ENCODE peak calls at places on chromosomes 3 and 15, in nine cellular contexts. G, C, Z, B, N, O, D, I and X are unnamed samples.

GRCh38 chr3:182979719-182980191 is 583 bp downstream of the DCUN1D1 start:
- DNase-seq in G (peak; percentile 6), C (peak; percentile 40), Z (no peak), B (no peak), N (peak; percentile 37), O (peak; percentile 5), D (no peak), I (no peak), X (no peak)

GRCh38 chr3:110623571-110623970 is 448.0 kb upstream of the NECTIN3 start:
- DNase-seq in G (no peak), C (no peak), Z (no peak), B (no peak), N (no peak), O (no peak), D (no peak), I (no peak), X (no peak)

GRCh38 chr3:31356941-31357340 is 175.8 kb upstream of the STT3B start:
- DNase-seq in G (no peak), C (peak; percentile 5), Z (no peak), B (no peak), N (peak; percentile 54), O (peak; percentile 33), D (no peak), I (peak; percentile 64), X (no peak)

GRCh38 chr15:39434751-39435238 is 146.1 kb upstream of the THBS1 start:
- DNase-seq in G (no peak), C (no peak), Z (no peak), B (no peak), N (no peak), O (no peak), D (no peak), I (no peak), X (no peak)

GRCh38 chr15:24772709-24773373 is 97.3 kb downstream of the NPAP1 start:
- DNase-seq in G (no peak), C (peak; percentile 89), Z (peak; percentile 64), B (peak; percentile 78), N (peak; percentile 78), O (peak; percentile 84), D (peak; percentile 27), I (peak; percentile 63), X (peak; percentile 46)

GRCh38 chr3:67733269-67733950 is 79.0 kb upstream of the SUCLG2 start:
- DNase-seq in G (no peak), C (no peak), Z (no peak), B (no peak), N (no peak), O (no peak), D (no peak), I (no peak), X (no peak)

GRCh38 chr3:4708230-4708629 is 215.1 kb downstream of the ITPR1 start:
- DNase-seq in G (no peak), C (no peak), Z (no peak), B (no peak), N (no peak), O (no peak), D (no peak), I (no peak), X (no peak)

GRCh38 chr3:29176501-29176900 is 104.4 kb upstream of the RBMS3 start:
- DNase-seq in G (no peak), C (no peak), Z (no peak), B (no peak), N (peak; percentile 58), O (no peak), D (no peak), I (no peak), X (no peak)

GRCh38 chr15:101604124-101604874 is 47.9 kb downstream of the TM2D3 start:
- DNase-seq in G (no peak), C (no peak), Z (no peak), B (no peak), N (no peak), O (no peak), D (no peak), I (no peak), X (no peak)

GRCh38 chr15:31254431-31255175 is 72.0 kb upstream of the KLF13 start:
- DNase-seq in G (no peak), C (peak; percentile 37), Z (no peak), B (peak; percentile 65), N (no peak), O (peak; percentile 37), D (no peak), I (no peak), X (no peak)

GRCh38 chr3:52430416-52430810 is 14.5 kb downstream of the SEMA3G start:
- DNase-seq in G (no peak), C (no peak), Z (no peak), B (peak; percentile 28), N (no peak), O (no peak), D (no peak), I (no peak), X (no peak)

GRCh38 chr15:63523306-63523990 is 19.1 kb downstream of the USP3 start:
- DNase-seq in G (no peak), C (no peak), Z (no peak), B (no peak), N (no peak), O (peak; percentile 50), D (no peak), I (no peak), X (no peak)

GRCh38 chr3:184234224-184234623 is 4.8 kb downstream of the VWA5B2 start:
- DNase-seq in G (peak; percentile 67), C (peak; percentile 82), Z (peak; percentile 65), B (no peak), N (peak; percentile 92), O (peak; percentile 83), D (peak; percentile 67), I (no peak), X (no peak)

GRCh38 chr3:29525254-29525881 is 244.5 kb downstream of the RBMS3 start:
- DNase-seq in G (no peak), C (peak; percentile 62), Z (peak; percentile 55), B (no peak), N (peak; percentile 24), O (peak; percentile 18), D (peak; percentile 85), I (peak; percentile 72), X (no peak)

GRCh38 chr3:103644450-103644849 is 1209.6 kb downstream of the ZPLD1 start:
- DNase-seq in G (no peak), C (no peak), Z (no peak), B (no peak), N (no peak), O (no peak), D (no peak), I (no peak), X (no peak)

GRCh38 chr15:69474846-69475455 is 22.3 kb downstream of the RPLP1 start:
- DNase-seq in G (no peak), C (no peak), Z (peak; percentile 55), B (no peak), N (peak; percentile 6), O (peak; percentile 23), D (peak; percentile 18), I (peak; percentile 29), X (no peak)

GRCh38 chr3:72439321-72440183 is 408.7 kb downstream of the SHQ1 start:
- DNase-seq in G (no peak), C (no peak), Z (no peak), B (no peak), N (no peak), O (peak; percentile 20), D (no peak), I (no peak), X (no peak)
- H3K4me1 ChIP-seq in G (peaks cover 4% of the 10 kb centered on the region), C (peaks cover 7% of the 10 kb centered on the region), Z (no peaks in the 10 kb centered on the region), B (peaks cover 44% of the 10 kb centered on the region), N (no peaks in the 10 kb centered on the region), O (no peaks in the 10 kb centered on the region), D (no peaks in the 10 kb centered on the region), I (peaks cover 4% of the 10 kb centered on the region), X (no peaks in the 10 kb centered on the region)

DNA sequence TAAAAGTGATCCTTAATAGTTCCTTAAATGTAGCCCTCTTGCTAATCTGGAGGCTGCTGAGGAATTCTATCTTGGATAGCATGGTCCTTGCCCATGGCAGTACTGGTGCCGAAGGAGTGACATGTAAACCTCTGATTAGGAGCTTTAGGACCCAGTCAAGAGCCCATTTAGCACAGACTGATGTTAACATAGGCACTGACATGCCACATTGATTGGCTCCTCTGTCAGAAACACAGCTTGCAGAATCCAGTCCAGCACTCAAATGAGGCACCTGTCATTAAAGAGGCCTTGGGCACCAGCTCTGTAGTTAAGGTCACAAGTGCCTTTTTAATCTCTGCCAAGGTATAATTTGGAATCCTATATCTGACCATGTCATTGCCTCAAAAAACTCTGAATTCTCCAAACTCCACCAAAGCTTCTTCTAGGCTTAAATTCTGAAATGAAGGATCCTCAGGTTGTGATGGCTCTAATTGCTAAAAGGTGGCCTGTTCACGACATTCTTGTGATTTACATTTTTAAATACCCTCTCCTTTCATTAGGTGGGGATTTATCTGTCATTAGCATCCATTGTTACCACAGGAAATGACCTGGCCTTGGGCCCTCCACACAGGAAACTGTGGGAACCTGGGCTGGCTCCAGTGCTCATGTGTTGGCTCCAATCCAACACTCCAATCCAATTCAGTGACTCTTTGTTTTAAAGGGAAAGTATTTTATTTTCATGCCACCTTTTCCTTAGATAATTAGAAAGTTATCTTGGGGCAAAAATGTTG is 57.3 kb upstream of the RNF7 start:
- DNase-seq in G (no peak), C (peak; percentile 50), Z (no peak), B (no peak), N (no peak), O (peak; percentile 68), D (peak; percentile 39), I (no peak), X (no peak)
- TF ChIP-seq POLR2A in G (no peak), C (no peak), Z (no peak), B (no peak), N (no peak), O (no peak), D (no peak), I (no peak), X (no peak)

GRCh38 chr3:58564054-58564453 is 13.1 kb downstream of the FAM107A start:
- DNase-seq in G (no peak), C (no peak), Z (no peak), B (no peak), N (no peak), O (no peak), D (no peak), I (peak; percentile 3), X (no peak)
- H3K4me1 ChIP-seq in G (peaks cover 32% of the 10 kb centered on the region), C (peaks cover 17% of the 10 kb centered on the region), Z (no peaks in the 10 kb centered on the region), B (peaks cover 8% of the 10 kb centered on the region), N (no peaks in the 10 kb centered on the region), O (peaks cover 4% of the 10 kb centered on the region), D (no peaks in the 10 kb centered on the region), I (no peaks in the 10 kb centered on the region), X (no peaks in the 10 kb centered on the region)

GRCh38 chr3:194067949-194068362 is 68.0 kb upstream of the HES1 start:
- DNase-seq in G (no peak), C (no peak), Z (no peak), B (no peak), N (no peak), O (no peak), D (no peak), I (no peak), X (no peak)

GRCh38 chr3:194062825-194063224 is 73.1 kb upstream of the HES1 start:
- DNase-seq in G (no peak), C (no peak), Z (no peak), B (no peak), N (no peak), O (no peak), D (no peak), I (no peak), X (no peak)

GRCh38 chr3:194065119-194065392 is 70.9 kb upstream of the HES1 start:
- DNase-seq in G (no peak), C (no peak), Z (no peak), B (no peak), N (no peak), O (no peak), D (no peak), I (no peak), X (no peak)

GRCh38 chr3:194061421-194062029 is 74.4 kb upstream of the HES1 start:
- DNase-seq in G (no peak), C (no peak), Z (no peak), B (no peak), N (no peak), O (peak; percentile 15), D (no peak), I (no peak), X (no peak)

GRCh38 chr3:194064380-194065118 is 71.4 kb upstream of the HES1 start:
- DNase-seq in G (no peak), C (no peak), Z (no peak), B (no peak), N (no peak), O (no peak), D (no peak), I (no peak), X (no peak)
- TF ChIP-seq POLR2A in G (no peak), C (no peak), Z (no peak), B (no peak), N (no peak), O (no peak), D (no peak), I (no peak), X (no peak)